ENCODE peak calls at places on chromosomes 11 and 22, in five cellular contexts. F is NCI-H1048, O is M059J, A is amygdala, N is NCI-H187 treated with DMSO at 0.1 percent for 48 hours. J is an unnamed sample.

GRCh38 chr11:35104655-35105054 is 34.3 kb upstream of the CD44 start:
- DNase-seq in A (no peak), O (no peak), F (no peak), N (no peak), J (no peak)

GRCh38 chr11:68432874-68433273 is 27.7 kb upstream of the PPP6R3 start:
- DNase-seq in N (no peak), F (no peak), O (no peak), A (no peak), J (no peak)

GRCh38 chr11:88250566-88251080 is 75.4 kb upstream of the RAB38 start:
- DNase-seq in N (no peak), A (no peak), F (no peak), O (no peak), J (no peak)

GRCh38 chr22:47063071-47063509 is 300.6 kb downstream of the TBC1D22A start:
- DNase-seq in O (no peak), N (no peak), F (no peak), A (no peak), J (no peak)

GRCh38 chr22:36328635-36329216 is 59.0 kb downstream of the MYH9 start:
- DNase-seq in O (peak), N (no peak), A (no peak), F (no peak), J (peak)

GRCh38 chr11:61917357-61918109 is at the start of gene RAB3IL1:
- DNase-seq in N (no peak), A (peak), F (no peak), O (peak), J (peak)

GRCh38 chr11:8732748-8733241 is 50.2 kb downstream of the RPL27A start:
- DNase-seq in A (peak), N (no peak), O (peak), F (no peak), J (peak)

GRCh38 chr11:17738350-17739207 is 4.0 kb downstream of the KCNC1 start:
- DNase-seq in A (no peak), N (no peak), O (no peak), F (no peak), J (no peak)

GRCh38 chr22:44389181-44389580 is 76.4 kb upstream of the SHISAL1 start:
- DNase-seq in O (no peak), N (no peak), A (no peak), F (no peak), J (no peak)

GRCh38 chr11:118870396-118871343 is 13.0 kb upstream of the CXCR5 start:
- DNase-seq in O (peak), N (no peak), F (no peak), A (peak), J (peak)

GRCh38 chr11:130848361-130849214 is 67.7 kb downstream of the SNX19 start:
- DNase-seq in O (no peak), F (no peak), A (no peak), N (no peak), J (no peak)

GRCh38 chr11:10305262-10305963 is 540 bp downstream of the ADM start:
- DNase-seq in F (no peak), O (no peak), A (no peak), N (no peak), J (peak)

GRCh38 chr11:122048401-122048800 is 67.6 kb downstream of the BLID start:
- DNase-seq in O (no peak), F (no peak), A (no peak), N (no peak), J (no peak)

GRCh38 chr11:130166457-130166784 is 6.8 kb downstream of the ST14 start:
- DNase-seq in A (no peak), N (no peak), O (peak), F (no peak), J (no peak)